ENCODE peak calls at places on chromosomes 12 and 14, in four cellular contexts. E is stomach, P is mesendoderm, A is caudate nucleus. H is an unnamed sample.
A peak's percentile ranks its signal among the peaks of the same experiment; 100 is the strongest.

GRCh38 chr14:95961481-95961880 is 77.7 kb upstream of the C14orf132 start:
- DNase-seq in E (no peak), P (no peak), A (no peak), H (no peak)

GRCh38 chr14:52949711-52950409 is 990 bp downstream of the FERMT2 start:
- DNase-seq in E (no peak), P (no peak), A (no peak), H (no peak)

GRCh38 chr12:12405882-12406281 is 49.0 kb downstream of the BORCS5 start:
- DNase-seq in E (peak; percentile 92), P (no peak), A (no peak), H (no peak)

GRCh38 chr12:13428538-13429265 is 232.2 kb downstream of the EMP1 start:
- DNase-seq in E (no peak), P (no peak), A (no peak), H (no peak)

GRCh38 chr14:52351191-52351560 is 37.1 kb downstream of the PTGER2 start:
- DNase-seq in E (no peak), P (peak; percentile 8), A (no peak), H (no peak)

GRCh38 chr12:96482086-96482485 is 7.3 kb upstream of the CFAP54 start:
- DNase-seq in E (no peak), P (no peak), A (no peak), H (no peak)

GRCh38 chr14:106013879-106014376 is 487.5 kb downstream of the TMEM121 start:
- DNase-seq in E (no peak), P (no peak), A (no peak), H (no peak)

GRCh38 chr14:78029471-78030372 is 140.5 kb upstream of the NRXN3 start:
- DNase-seq in E (no peak), P (peak; percentile 78), A (no peak), H (no peak)

GRCh38 chr12:668092-668481 is 4.8 kb upstream of the NINJ2 start:
- DNase-seq in E (no peak), P (no peak), A (no peak), H (no peak)

GRCh38 chr12:54588892-54589291 is 433 bp upstream of the PPP1R1A start:
- DNase-seq in E (no peak), P (no peak), A (no peak), H (no peak)

GRCh38 chr14:64388533-64389243 is 535 bp downstream of the MTHFD1 start:
- DNase-seq in E (peak; percentile 38), P (peak; percentile 46), A (no peak), H (no peak)

GRCh38 chr14:58992935-58993334 is 195.5 kb upstream of the DAAM1 start:
- DNase-seq in E (no peak), P (no peak), A (no peak), H (no peak)

GRCh38 chr12:188910-189621 is 24.9 kb downstream of the SLC6A12 start:
- DNase-seq in E (peak; percentile 57), P (peak; percentile 70), A (peak; percentile 35), H (no peak)

GRCh38 chr12:50621435-50622304 is 116.9 kb downstream of the DIP2B start:
- DNase-seq in E (no peak), P (peak; percentile 62), A (no peak), H (no peak)

GRCh38 chr14:65229431-65230286 is 127.3 kb upstream of the MAX start:
- DNase-seq in E (peak; percentile 51), P (peak; percentile 57), A (peak; percentile 40), H (no peak)

DNA sequence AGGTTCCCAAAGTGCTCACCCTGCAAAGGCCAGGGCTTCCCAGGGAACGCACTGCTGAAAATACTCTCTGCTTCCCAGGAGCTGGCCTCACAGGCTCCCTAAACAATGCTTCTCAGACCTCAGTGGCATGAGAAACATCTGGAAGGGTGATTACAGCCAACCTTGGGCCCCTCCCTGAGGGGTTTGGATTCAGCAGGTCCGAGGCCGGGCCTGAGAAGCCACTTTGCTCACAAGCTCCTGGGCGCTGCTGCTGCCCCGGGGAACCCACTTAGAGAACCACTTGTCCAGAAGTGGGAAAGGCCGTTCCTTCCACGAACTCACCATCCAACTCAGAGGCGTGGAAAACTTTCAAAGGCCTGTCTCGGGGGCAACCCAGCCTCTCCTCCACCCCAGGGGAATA is 130.5 kb downstream of the PIWIL1 start:
- DNase-seq in E (no peak), P (no peak), A (no peak), H (no peak)
- H3K27ac ChIP-seq in E (no peak overlapping the region), P (no peak overlapping the region), A (no peak overlapping the region), H (no peak overlapping the region)

GRCh38 chr14:31718985-31719384 is 157.8 kb downstream of the NUBPL start:
- DNase-seq in E (no peak), P (no peak), A (no peak), H (no peak)

GRCh38 chr14:31718585-31718984 is 157.4 kb downstream of the NUBPL start:
- DNase-seq in E (no peak), P (no peak), A (no peak), H (no peak)

GRCh38 chr14:31712244-31713127 is 151.3 kb downstream of the NUBPL start:
- DNase-seq in E (no peak), P (no peak), A (no peak), H (no peak)

GRCh38 chr14:31716208-31716607 is 155.0 kb downstream of the NUBPL start:
- DNase-seq in E (no peak), P (no peak), A (no peak), H (no peak)

GRCh38 chr14:31717294-31718085 is 156.3 kb downstream of the NUBPL start:
- DNase-seq in E (no peak), P (no peak), A (no peak), H (no peak)
- H3K27ac ChIP-seq in E (no peak overlapping the region), P (no peak overlapping the region), A (peak overlapping the region; percentile 39), H (no peak overlapping the region)

GRCh38 chr12:78284417-78284816 is 453.7 kb downstream of the NAV3 start:
- DNase-seq in E (no peak), P (no peak), A (no peak), H (no peak)
- H3K27ac ChIP-seq in E (no peak overlapping the region), P (no peak overlapping the region), A (no peak overlapping the region), H (no peak overlapping the region)

GRCh38 chr12:124551268-124552144 is 15.9 kb downstream of the NCOR2 start:
- DNase-seq in E (peak; percentile 48), P (peak; percentile 89), A (no peak), H (no peak)

GRCh38 chr12:124548854-124549378 is 18.5 kb downstream of the NCOR2 start:
- DNase-seq in E (peak; percentile 54), P (no peak), A (peak; percentile 43), H (no peak)

GRCh38 chr12:124549629-124550028 is 17.8 kb downstream of the NCOR2 start:
- DNase-seq in E (no peak), P (no peak), A (no peak), H (no peak)

GRCh38 chr12:124547626-124548025 is 19.8 kb downstream of the NCOR2 start:
- DNase-seq in E (no peak), P (no peak), A (no peak), H (no peak)

DNA sequence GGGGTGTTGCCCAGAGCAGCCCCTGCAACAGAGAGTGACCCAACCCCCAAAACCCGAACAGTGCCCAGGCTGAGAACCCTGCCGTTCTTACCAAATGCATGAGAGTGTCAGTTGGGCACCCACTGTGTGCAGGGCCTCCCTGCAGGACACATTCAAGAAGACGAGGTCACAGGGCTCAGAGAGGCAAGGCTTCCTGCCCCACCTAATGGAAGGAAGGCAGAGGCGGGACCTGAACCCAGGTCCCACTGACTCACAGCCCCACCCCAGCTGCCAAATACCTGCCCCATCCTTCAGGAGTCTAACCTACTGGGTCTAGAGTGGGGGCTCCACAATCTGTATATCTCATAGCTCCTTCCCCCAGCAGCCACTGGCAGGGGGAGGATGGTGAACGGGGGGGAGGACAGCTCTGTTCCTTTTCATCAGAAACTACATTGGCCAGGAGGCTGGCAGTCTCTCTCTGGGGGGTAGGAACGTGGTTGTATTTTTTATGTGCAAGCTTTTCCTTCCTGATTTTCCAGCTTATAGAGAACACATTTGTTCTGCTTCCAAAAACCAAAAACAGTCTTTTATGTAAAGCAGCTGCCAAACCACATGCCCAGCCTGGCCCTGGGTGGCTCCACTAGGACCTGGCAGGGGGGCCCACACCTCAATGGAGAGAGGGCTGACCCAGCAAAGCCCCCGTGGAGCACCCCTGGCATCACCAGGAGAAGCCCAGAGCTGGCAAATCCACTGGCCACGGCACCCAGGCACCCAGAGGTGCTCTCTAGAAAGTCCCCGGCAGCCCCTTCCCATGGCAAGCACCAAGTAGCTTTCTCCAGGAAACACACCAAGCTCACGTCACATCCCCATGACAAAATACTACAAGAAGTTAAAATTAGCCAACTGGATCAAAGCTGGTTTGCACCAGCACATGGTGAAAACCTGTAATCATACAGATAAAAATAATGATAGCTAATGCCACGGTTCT is 17.0 kb downstream of the NCOR2 start:
- DNase-seq in E (no peak), P (no peak), A (no peak), H (no peak)
- H3K27ac ChIP-seq in E (peak overlapping the region; percentile 85), P (no peak overlapping the region), A (peak overlapping the region; percentile 19), H (peak overlapping the region; percentile 44)

H was measured in epithelial cell of prostate.